ENCODE peak calls at places on chromosome 5, in seven cellular contexts. K is cardiac muscle cell, R is coronary artery, D is ovary, A is right atrium auricular region, W is gastrocnemius medialis, I is aorta. Q is an unnamed sample.

GRCh38 chr5:138128344-138128743 is 10.9 kb downstream of the NME5 start:
- DNase-seq in K (no peak), R (no peak), D (no peak), A (no peak), W (no peak), I (no peak), Q (no peak)

GRCh38 chr5:122775713-122776084 is 819 bp downstream of the SNX2 start:
- DNase-seq in K (peak; percentile 21), R (no peak), D (no peak), A (no peak), W (no peak), I (no peak), Q (no peak)

GRCh38 chr5:10110228-10110627 is 139.5 kb downstream of the ATPSCKMT start:
- DNase-seq in K (no peak), R (no peak), D (no peak), A (no peak), W (no peak), I (no peak), Q (no peak)

GRCh38 chr5:39942606-39943005 is 517.8 kb upstream of the DAB2 start:
- DNase-seq in K (no peak), R (no peak), D (no peak), A (no peak), W (no peak), I (no peak), Q (no peak)

GRCh38 chr5:133509742-133510079 is 102.6 kb downstream of the FSTL4 start:
- DNase-seq in K (no peak), R (no peak), D (no peak), A (peak; percentile 28), W (no peak), I (no peak), Q (no peak)

GRCh38 chr5:99037668-99038067 is 108.9 kb upstream of the CHD1 start:
- DNase-seq in K (no peak), R (no peak), D (no peak), A (no peak), W (no peak), I (peak; percentile 49), Q (no peak)

GRCh38 chr5:150734579-150735384 is 24.0 kb downstream of the DCTN4 start:
- DNase-seq in K (no peak), R (no peak), D (no peak), A (peak; percentile 72), W (peak; percentile 39), I (peak; percentile 86), Q (no peak)

GRCh38 chr5:179382486-179382885 is 37.2 kb upstream of the ADAMTS2 start:
- DNase-seq in K (no peak), R (peak; percentile 35), D (no peak), A (no peak), W (no peak), I (no peak), Q (no peak)

GRCh38 chr5:75473463-75473862 is 38.0 kb downstream of the CERT1 start:
- DNase-seq in K (no peak), R (no peak), D (no peak), A (no peak), W (no peak), I (no peak), Q (no peak)

GRCh38 chr5:149053027-149053705 is 9.7 kb downstream of the SH3TC2 start:
- DNase-seq in K (no peak), R (no peak), D (no peak), A (no peak), W (no peak), I (no peak), Q (no peak)

GRCh38 chr5:177372910-177373309 is 11.3 kb upstream of the SLC34A1 start:
- DNase-seq in K (no peak), R (no peak), D (no peak), A (no peak), W (no peak), I (no peak), Q (no peak)

GRCh38 chr5:129046151-129046550 is 48.4 kb upstream of the ISOC1 start:
- DNase-seq in K (peak; percentile 13), R (no peak), D (no peak), A (no peak), W (no peak), I (no peak), Q (no peak)

GRCh38 chr5:33725846-33726245 is 165.9 kb downstream of the ADAMTS12 start:
- DNase-seq in K (peak; percentile 52), R (no peak), D (no peak), A (no peak), W (no peak), I (no peak), Q (no peak)

GRCh38 chr5:133925866-133926488 is 42.4 kb downstream of the C5orf15 start:
- DNase-seq in K (no peak), R (no peak), D (no peak), A (no peak), W (no peak), I (no peak), Q (no peak)

GRCh38 chr5:157855404-157855994 is 3.4 kb downstream of the CLINT1 start:
- DNase-seq in K (peak; percentile 81), R (no peak), D (peak; percentile 49), A (peak; percentile 70), W (peak; percentile 24), I (peak; percentile 63), Q (peak; percentile 34)

GRCh38 chr5:35859101-35859661 is 2.5 kb downstream of the IL7R start:
- DNase-seq in K (peak; percentile 25), R (no peak), D (no peak), A (no peak), W (no peak), I (no peak), Q (no peak)

GRCh38 chr5:159640921-159641320 is 275.4 kb upstream of the ADRA1B start:
- DNase-seq in K (no peak), R (no peak), D (no peak), A (no peak), W (no peak), I (no peak), Q (no peak)

GRCh38 chr5:170148430-170149205 is 42.9 kb downstream of the FOXI1 start:
- DNase-seq in K (no peak), R (no peak), D (no peak), A (peak; percentile 54), W (no peak), I (no peak), Q (no peak)

GRCh38 chr5:72503888-72504491 is 3.2 kb downstream of the ZNF366 start:
- DNase-seq in K (peak; percentile 62), R (no peak), D (no peak), A (no peak), W (no peak), I (no peak), Q (no peak)

GRCh38 chr5:108481355-108481931 is 99.5 kb upstream of the FBXL17 start:
- DNase-seq in K (peak; percentile 55), R (no peak), D (no peak), A (no peak), W (no peak), I (no peak), Q (no peak)

GRCh38 chr5:140641716-140642115 is 2.5 kb downstream of the TMCO6 start:
- DNase-seq in K (no peak), R (no peak), D (no peak), A (no peak), W (no peak), I (no peak), Q (no peak)

GRCh38 chr5:140648132-140648432 is 453 bp downstream of the IK start:
- DNase-seq in K (no peak), R (no peak), D (no peak), A (no peak), W (no peak), I (no peak), Q (no peak)

GRCh38 chr5:140642718-140643117 is 3.5 kb downstream of the TMCO6 start:
- DNase-seq in K (peak; percentile 92), R (no peak), D (no peak), A (no peak), W (no peak), I (no peak), Q (no peak)

GRCh38 chr5:140647042-140647341 is 438 bp downstream of the NDUFA2 start:
- DNase-seq in K (no peak), R (no peak), D (no peak), A (no peak), W (no peak), I (no peak), Q (no peak)
- H3K27ac ChIP-seq in K (peak overlapping the region; percentile 75), R (peak overlapping the region; percentile 79), D (no peak overlapping the region), A (peak overlapping the region; percentile 84), W (peak overlapping the region; percentile 93), I (no peak overlapping the region), Q (no peak overlapping the region)

GRCh38 chr5:115736004-115736689 is 80.3 kb downstream of the CDO1 start:
- DNase-seq in K (no peak), R (no peak), D (no peak), A (no peak), W (no peak), I (no peak), Q (no peak)
- H3K27ac ChIP-seq in K (no peak overlapping the region), R (no peak overlapping the region), D (no peak overlapping the region), A (no peak overlapping the region), W (no peak overlapping the region), I (no peak overlapping the region), Q (no peak overlapping the region)

GRCh38 chr5:67203701-67204074 is 7.1 kb upstream of the CD180 start:
- DNase-seq in K (no peak), R (no peak), D (no peak), A (no peak), W (no peak), I (no peak), Q (no peak)

GRCh38 chr5:67204821-67205220 is 8.2 kb upstream of the CD180 start:
- DNase-seq in K (no peak), R (no peak), D (no peak), A (no peak), W (no peak), I (no peak), Q (no peak)

GRCh38 chr5:67206381-67207328 is 10.1 kb upstream of the CD180 start:
- DNase-seq in K (no peak), R (no peak), D (no peak), A (no peak), W (no peak), I (no peak), Q (no peak)

GRCh38 chr5:67208403-67208802 is 11.8 kb upstream of the CD180 start:
- DNase-seq in K (no peak), R (no peak), D (no peak), A (no peak), W (no peak), I (no peak), Q (no peak)

GRCh38 chr5:67205981-67206380 is 9.4 kb upstream of the CD180 start:
- DNase-seq in K (no peak), R (no peak), D (no peak), A (no peak), W (no peak), I (no peak), Q (no peak)
- H3K27ac ChIP-seq in K (no peak overlapping the region), R (no peak overlapping the region), D (no peak overlapping the region), A (no peak overlapping the region), W (no peak overlapping the region), I (no peak overlapping the region), Q (no peak overlapping the region)

DNA sequence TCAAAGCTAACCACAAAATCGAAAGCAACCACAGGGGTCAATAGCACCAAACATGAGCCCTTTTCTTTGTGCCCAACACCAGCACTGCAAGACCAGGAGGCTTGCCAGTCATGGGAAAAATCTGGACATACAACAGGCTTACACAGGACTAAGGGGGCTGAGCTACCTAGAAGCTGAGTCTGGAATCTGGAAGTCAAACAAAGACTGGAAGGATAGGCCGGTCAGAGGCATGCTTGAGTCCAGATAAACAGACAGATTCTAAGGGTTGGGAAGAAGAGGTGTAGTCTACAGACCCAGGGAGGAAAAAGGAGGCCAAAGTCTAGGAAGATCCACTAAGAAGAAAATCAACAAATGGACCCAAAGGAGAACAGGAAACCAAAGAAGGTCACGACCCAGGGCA is 73.3 kb downstream of the MYO10 start:
- DNase-seq in K (no peak), R (no peak), D (no peak), A (no peak), W (no peak), I (no peak), Q (no peak)
- H3K27ac ChIP-seq in K (no peak overlapping the region), R (no peak overlapping the region), D (no peak overlapping the region), A (no peak overlapping the region), W (no peak overlapping the region), I (no peak overlapping the region), Q (no peak overlapping the region)

Q was measured in AG04450.